ENCODE peak calls at places on chromosomes 7 and 10, in five cellular contexts. M is H9, U is H1, P is neuronal stem cell, N is trophoblast cell. C is an unnamed sample. For H3K4me1, the result is how much of the 10 kb centered on the place peaks cover.

GRCh38 chr7:7921830-7922229 is 46.8 kb upstream of the GLCCI1 start:
- DNase-seq in M (no peak), U (no peak), P (no peak), N (no peak), C (no peak)

GRCh38 chr10:15482168-15482567 is 111.1 kb upstream of the FAM171A1 start:
- DNase-seq in M (no peak), U (no peak), P (no peak), N (no peak), C (peak)

GRCh38 chr10:48509061-48509772 is 95.7 kb downstream of the ARHGAP22 start:
- DNase-seq in M (no peak), U (no peak), P (no peak), N (no peak), C (no peak)

GRCh38 chr7:158664406-158664805 is 40.2 kb downstream of the NCAPG2 start:
- DNase-seq in M (no peak), U (no peak), P (no peak), N (no peak), C (no peak)

GRCh38 chr7:101363734-101364374 is 1.2 kb downstream of the COL26A1 start:
- DNase-seq in M (peak), U (no peak), P (peak), N (peak), C (peak)

GRCh38 chr7:151250181-151251095 is 1.9 kb upstream of the SMARCD3 start:
- DNase-seq in M (no peak), U (no peak), P (no peak), N (no peak), C (no peak)

GRCh38 chr10:12729885-12730284 is 271.6 kb downstream of the CCDC3 start:
- DNase-seq in M (peak), U (peak), P (no peak), N (peak), C (no peak)

GRCh38 chr10:106320078-106320477 is 844.4 kb downstream of the SORCS1 start:
- DNase-seq in M (no peak), U (no peak), P (no peak), N (no peak), C (no peak)

GRCh38 chr10:8069627-8070026 is 15.1 kb downstream of the GATA3 start:
- DNase-seq in M (no peak), U (no peak), P (no peak), N (peak), C (peak)

GRCh38 chr7:30062587-30062986 is 34.4 kb downstream of the PLEKHA8 start:
- DNase-seq in M (no peak), U (no peak), P (peak), N (no peak), C (peak)

GRCh38 chr7:141076377-141076776 is 2.5 kb downstream of the TMEM178B start:
- DNase-seq in M (no peak), U (no peak), P (peak), N (no peak), C (no peak)
- H2BK12ac ChIP-seq in M (no peak), U (no peak), P (no peak), N (no peak), C (no peak)

DNA sequence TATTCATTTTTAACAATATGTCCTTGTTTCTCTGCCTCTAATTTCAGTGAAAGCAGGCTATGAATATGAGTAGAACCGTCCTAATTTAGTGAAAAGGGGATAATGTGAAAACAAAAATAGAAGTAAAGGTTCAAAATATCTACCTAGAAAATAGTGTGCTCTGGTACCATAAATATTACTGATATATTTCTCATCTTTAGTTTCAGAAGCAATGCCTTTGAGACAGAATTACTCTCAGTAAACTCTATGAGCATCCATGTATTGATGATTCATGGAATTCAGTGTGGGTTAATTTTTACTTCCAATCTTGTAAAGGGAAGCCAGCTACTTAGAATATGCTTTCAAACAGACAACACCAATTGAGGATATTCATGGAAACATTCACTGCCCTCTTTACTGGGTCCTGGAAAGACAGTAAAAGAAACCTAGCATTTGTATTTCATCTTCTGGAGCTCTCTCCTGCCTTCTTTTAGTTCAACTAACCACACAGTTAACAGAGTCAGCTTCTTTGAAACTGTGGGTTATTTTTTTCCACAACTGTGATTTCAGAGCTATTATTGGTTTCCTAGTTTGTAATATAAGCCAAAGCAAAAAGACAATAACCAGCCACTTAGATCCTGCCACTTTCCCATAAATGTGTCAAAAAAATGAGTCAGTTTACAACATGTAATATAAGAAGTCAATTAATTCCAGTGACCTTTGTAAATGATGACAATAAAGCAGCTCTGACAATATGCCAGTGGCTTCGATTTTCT is 1.7 kb downstream of the LRRN3 start:
- DNase-seq in M (no peak), U (no peak), P (no peak), N (no peak), C (no peak)
- H3K4me1 ChIP-seq in M (under half), U (under half), P (under half), N (under half), C (under half)

DNA sequence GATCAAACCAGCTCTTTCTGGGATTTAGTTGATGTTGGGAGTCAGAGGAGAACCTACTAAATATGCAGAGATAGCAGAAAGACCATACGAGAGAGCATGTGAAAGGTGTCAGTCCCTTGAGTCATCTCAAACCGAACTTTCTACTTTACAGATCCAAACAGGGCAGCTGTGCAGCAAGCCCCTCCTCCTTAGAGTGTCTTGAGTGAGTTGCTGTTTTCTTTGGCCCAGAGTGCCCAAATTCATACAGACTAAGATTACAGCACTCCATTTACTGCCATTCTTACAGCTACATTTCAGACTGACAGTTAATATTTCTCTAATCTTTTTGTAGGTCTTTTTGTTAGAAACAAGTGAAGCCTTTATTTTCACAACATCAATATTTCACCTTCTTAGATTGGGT is 53.4 kb downstream of the NRCAM start:
- DNase-seq in M (no peak), U (no peak), P (no peak), N (no peak), C (no peak)
- H2BK12ac ChIP-seq in M (no peak), U (no peak), P (no peak), N (no peak), C (no peak)

GRCh38 chr10:36183726-36184125 is 541.6 kb upstream of the FZD8 start:
- DNase-seq in M (no peak), U (no peak), P (no peak), N (peak), C (no peak)
- H3K4me1 ChIP-seq in M (under half), U (under half), P (under half), N (under half), C (under half)

DNA sequence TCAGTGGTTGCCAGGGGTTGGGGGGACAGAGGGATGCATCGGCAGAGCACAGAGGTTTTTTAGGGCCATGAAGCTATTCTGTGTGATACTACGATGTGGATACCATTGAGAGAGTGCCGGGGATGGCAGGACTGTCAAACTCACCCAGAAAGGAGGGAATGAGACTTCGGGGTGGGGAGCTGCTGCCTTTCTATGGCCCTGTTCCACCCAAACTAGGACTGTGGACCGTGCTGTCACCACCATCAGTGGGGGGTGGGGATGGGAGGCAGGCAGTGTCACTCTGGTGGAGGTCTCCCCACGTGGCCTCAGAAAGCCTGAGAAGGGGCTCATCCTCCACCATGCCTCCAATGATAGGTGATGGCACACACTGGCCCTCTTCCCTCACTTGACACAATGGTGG is 146.2 kb downstream of the PTPN20 start:
- DNase-seq in M (no peak), U (no peak), P (no peak), N (no peak), C (no peak)
- H2BK12ac ChIP-seq in M (no peak), U (no peak), P (no peak), N (no peak), C (no peak)

DNA sequence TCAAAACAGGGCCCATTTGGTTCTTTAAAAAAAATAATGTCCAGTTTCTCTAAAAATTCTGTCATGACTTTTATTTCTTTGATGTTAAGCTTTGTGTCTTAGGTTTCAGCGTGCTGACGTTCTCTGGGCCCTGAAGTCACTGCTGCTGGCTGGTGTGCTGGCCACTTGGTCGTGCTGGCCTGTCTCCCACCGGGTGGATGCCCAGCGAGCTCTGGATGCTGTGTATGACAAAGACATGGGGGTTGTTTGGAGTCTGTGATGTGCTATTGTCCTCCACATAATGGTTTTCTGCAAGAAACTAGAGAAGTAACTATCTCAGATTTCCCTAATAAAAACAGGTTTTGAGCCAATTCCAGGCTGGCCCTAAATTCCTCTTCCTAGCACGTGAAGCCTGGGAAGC is 9.5 kb upstream of the IDI2 start:
- DNase-seq in M (no peak), U (no peak), P (no peak), N (no peak), C (no peak)
- H3K4me1 ChIP-seq in M (under half), U (under half), P (under half), N (under half), C (under half)